ENCODE peak calls at places on chromosomes 2 and 18, in eight cellular contexts. H is coronary artery; A is lung; U is IMR-90; D is mammary epithelial cell; S is brain microvascular endothelial cell; O is uterus; C is CD8-positive, alpha-beta T cell. X is an unnamed sample.

GRCh38 chr2:240568678-240569522 is 616 bp downstream of the RNPEPL1 start:
- DNase-seq in C (peak), U (peak), D (peak), S (no peak), A (no peak), O (peak), H (no peak), X (no peak)

GRCh38 chr18:49476664-49477411 is 10.2 kb downstream of the C18orf32 start:
- DNase-seq in S (peak), C (no peak), D (peak), H (no peak), U (peak), O (no peak), A (peak), X (no peak)

GRCh38 chr2:166419616-166419934 is 43.8 kb upstream of the SCN9A start:
- DNase-seq in S (peak), C (no peak), D (peak), H (no peak), A (no peak), O (no peak), U (peak), X (no peak)

GRCh38 chr2:20137131-20137571 is 85.7 kb upstream of the LAPTM4A start:
- DNase-seq in C (no peak), H (peak), A (no peak), D (no peak), U (no peak), S (no peak), O (no peak), X (no peak)

GRCh38 chr2:167749016-167749415 is 498.4 kb downstream of the STK39 start:
- DNase-seq in D (peak), A (no peak), U (no peak), S (no peak), C (no peak), H (no peak), O (no peak), X (no peak)

GRCh38 chr2:155755481-155755880 is 577.0 kb downstream of the NR4A2 start:
- DNase-seq in C (no peak), O (no peak), S (no peak), D (no peak), A (no peak), U (no peak), H (no peak), X (no peak)

GRCh38 chr2:66781804-66782203 is 346.9 kb downstream of the MEIS1 start:
- DNase-seq in A (no peak), S (no peak), O (no peak), U (no peak), C (no peak), D (no peak), H (no peak), X (no peak)

GRCh38 chr2:120442923-120443571 is 97.1 kb downstream of the INHBB start:
- DNase-seq in U (no peak), C (no peak), O (no peak), S (no peak), D (no peak), H (no peak), A (peak), X (no peak)

GRCh38 chr2:17232751-17233150 is 285.5 kb downstream of the RAD51AP2 start:
- DNase-seq in S (no peak), D (no peak), O (no peak), H (no peak), U (no peak), A (no peak), C (no peak), X (no peak)

GRCh38 chr2:190649798-190650390 is 1.0 kb downstream of the NAB1 start:
- DNase-seq in S (no peak), C (no peak), A (no peak), U (peak), H (no peak), O (no peak), D (peak), X (no peak)

GRCh38 chr2:203569677-203570316 is 34.7 kb upstream of the RAPH1 start:
- DNase-seq in A (no peak), C (no peak), O (no peak), U (no peak), D (no peak), H (no peak), S (no peak), X (no peak)

GRCh38 chr2:6214471-6214870 is 522.3 kb downstream of the SOX11 start:
- DNase-seq in C (no peak), D (no peak), O (no peak), A (no peak), H (no peak), S (no peak), U (no peak), X (no peak)

GRCh38 chr2:164981217-164981990 is 26.1 kb upstream of the SLC38A11 start:
- DNase-seq in H (no peak), D (peak), S (no peak), O (no peak), U (peak), A (no peak), C (no peak), X (no peak)

GRCh38 chr2:114442545-114442944 is at the start of gene DPP10:
- DNase-seq in U (peak), H (no peak), S (peak), C (no peak), D (no peak), A (no peak), O (no peak), X (no peak)

GRCh38 chr2:240566203-240567136 is 1.8 kb upstream of the RNPEPL1 start:
- DNase-seq in A (peak), U (peak), H (peak), O (peak), C (peak), S (peak), D (peak), X (peak)

GRCh38 chr2:235460548-235461047 is 33.2 kb upstream of the AGAP1 start:
- DNase-seq in A (no peak), S (no peak), U (no peak), H (peak), D (no peak), O (no peak), C (no peak), X (no peak)

GRCh38 chr2:207766697-207767460 is 2.8 kb downstream of the FZD5 start:
- DNase-seq in A (no peak), O (no peak), U (no peak), S (no peak), C (no peak), D (no peak), H (peak), X (no peak)

GRCh38 chr2:15557947-15558346 is 3.2 kb downstream of the NBAS start:
- DNase-seq in S (no peak), H (no peak), O (no peak), U (no peak), D (peak), A (no peak), C (no peak), X (no peak)

GRCh38 chr18:21109936-21110666 is 1.5 kb downstream of the ROCK1 start:
- DNase-seq in U (peak), C (no peak), O (no peak), D (no peak), H (no peak), A (no peak), S (no peak), X (no peak)

GRCh38 chr2:162475661-162476060 is 131.7 kb downstream of the GCA start:
- DNase-seq in H (no peak), D (peak), S (peak), O (no peak), A (no peak), C (no peak), U (no peak), X (no peak)

GRCh38 chr18:23881778-23882177 is 132.8 kb upstream of the TTC39C start:
- DNase-seq in C (no peak), D (peak), O (no peak), H (no peak), S (no peak), U (no peak), A (no peak), X (no peak)

GRCh38 chr2:36539631-36540030 is 58.3 kb downstream of the FEZ2 start:
- DNase-seq in D (peak), C (no peak), O (no peak), H (no peak), U (peak), S (no peak), A (no peak), X (no peak)

GRCh38 chr2:40721595-40721994 is 269.7 kb upstream of the SLC8A1 start:
- DNase-seq in C (no peak), S (peak), O (no peak), U (peak), A (no peak), D (peak), H (no peak), X (no peak)

GRCh38 chr2:207167129-207167923 is 1.6 kb upstream of the KLF7 start:
- DNase-seq in S (no peak), C (no peak), D (peak), A (no peak), U (peak), H (no peak), O (peak), X (no peak)

GRCh38 chr2:73163522-73164367 is 38.6 kb upstream of the NOTO start:
- DNase-seq in H (no peak), A (peak), S (peak), U (peak), D (peak), C (peak), O (peak), X (no peak)
- H3K27ac ChIP-seq in H (no peak), A (no peak), S (no peak), U (no peak), D (no peak), C (no peak), O (no peak), X (no peak)

GRCh38 chr2:28448738-28449100 is 47.1 kb upstream of the PLB1 start:
- DNase-seq in U (no peak), O (no peak), D (no peak), H (no peak), S (no peak), C (no peak), A (no peak), X (no peak)

GRCh38 chr2:28447943-28448737 is 47.7 kb upstream of the PLB1 start:
- DNase-seq in D (peak), S (peak), O (no peak), A (no peak), H (no peak), U (peak), C (no peak), X (no peak)

GRCh38 chr2:28449489-28450395 is 46.1 kb upstream of the PLB1 start:
- DNase-seq in D (peak), H (no peak), S (peak), C (peak), U (peak), O (no peak), A (no peak), X (no peak)

GRCh38 chr2:28450901-28451565 is 44.8 kb upstream of the PLB1 start:
- DNase-seq in A (no peak), H (no peak), D (no peak), O (no peak), U (no peak), S (no peak), C (no peak), X (no peak)

GRCh38 chr2:28449126-28449488 is 46.8 kb upstream of the PLB1 start:
- DNase-seq in C (no peak), S (no peak), A (no peak), O (no peak), D (no peak), H (no peak), U (no peak), X (no peak)
- H3K27ac ChIP-seq in C (no peak), S (peak), A (no peak), O (no peak), D (no peak), H (peak), U (peak), X (no peak)

GRCh38 chr2:101718993-101719571 is 21.6 kb downstream of the MAP4K4 start:
- DNase-seq in U (peak), D (peak), H (no peak), C (peak), S (no peak), O (no peak), A (no peak), X (no peak)
- H3K27ac ChIP-seq in U (no peak), D (no peak), H (no peak), C (peak), S (no peak), O (no peak), A (no peak), X (no peak)

DNA sequence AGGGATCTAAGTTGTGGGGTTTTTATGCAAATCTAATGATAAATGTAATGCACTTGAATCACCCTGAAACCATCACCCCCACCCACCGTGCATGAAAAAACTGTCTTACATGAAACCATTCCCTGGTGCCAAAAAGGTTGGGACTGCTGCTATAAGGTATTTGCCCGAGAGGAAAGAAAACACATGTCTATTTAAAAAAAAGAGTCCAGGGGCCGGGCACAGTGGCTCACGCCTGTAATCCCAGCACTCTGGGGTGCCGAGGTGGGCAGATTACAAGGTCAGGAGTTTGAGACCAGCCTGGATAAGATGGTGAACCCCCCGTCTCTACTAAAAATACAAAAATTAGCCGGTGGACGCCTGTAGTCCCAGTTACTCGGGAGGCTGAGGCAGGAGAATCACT is 1372.8 kb upstream of the CDH2 start:
- DNase-seq in S (no peak), H (no peak), U (no peak), D (no peak), C (no peak), O (no peak), A (no peak), X (no peak)
- H3K27ac ChIP-seq in S (no peak), H (no peak), U (no peak), D (no peak), C (no peak), O (no peak), A (no peak), X (no peak)

GRCh38 chr2:112833532-112833931 is 3.0 kb downstream of the IL1B start:
- DNase-seq in U (no peak), A (no peak), C (no peak), O (no peak), H (no peak), D (no peak), S (no peak), X (no peak)

GRCh38 chr2:112836695-112837117 is at the start of gene IL1B:
- DNase-seq in H (no peak), C (no peak), S (peak), A (no peak), O (no peak), D (peak), U (peak), X (no peak)

GRCh38 chr2:112831956-112832567 is 4.5 kb downstream of the IL1B start:
- DNase-seq in O (no peak), U (no peak), H (no peak), A (no peak), S (no peak), C (no peak), D (no peak), X (no peak)

GRCh38 chr2:112835553-112836535 is 735 bp downstream of the IL1B start:
- DNase-seq in D (no peak), H (no peak), O (no peak), C (no peak), S (no peak), A (no peak), U (no peak), X (no peak)

GRCh38 chr2:112834379-112835014 is 2.1 kb downstream of the IL1B start:
- DNase-seq in A (no peak), U (no peak), D (no peak), C (no peak), O (no peak), S (no peak), H (no peak), X (no peak)
- H3K27ac ChIP-seq in A (no peak), U (no peak), D (peak), C (no peak), O (no peak), S (peak), H (no peak), X (no peak)

X was measured in thoracic aorta.